ENCODE peak calls at places on chromosomes 5 and 9, in eight cellular contexts. One of them, this sample, is unnamed.

GRCh38 chr5:173642191-173642816 is 25.9 kb upstream of the BOD1 start:
- DNase-seq in uterus: no peak
- DNase-seq in ovary: no peak
- DNase-seq in lung: peak; percentile 38
- DNase-seq in tibial artery: no peak
- DNase-seq in colonic mucosa: no peak
- DNase-seq in neural progenitor cell: no peak
- DNase-seq in astrocyte: no peak
- DNase-seq in this sample: no peak

GRCh38 chr5:41921874-41922273 is 3.2 kb upstream of the FBXO4 start:
- DNase-seq in ovary: no peak
- DNase-seq in tibial artery: no peak
- DNase-seq in astrocyte: peak; percentile 61
- DNase-seq in uterus: no peak
- DNase-seq in neural progenitor cell: no peak
- DNase-seq in lung: no peak
- DNase-seq in colonic mucosa: no peak
- DNase-seq in this sample: no peak

GRCh38 chr5:129511291-129511690 is 51.2 kb downstream of the ADAMTS19 start:
- DNase-seq in neural progenitor cell: no peak
- DNase-seq in colonic mucosa: no peak
- DNase-seq in astrocyte: peak; percentile 8
- DNase-seq in ovary: no peak
- DNase-seq in uterus: no peak
- DNase-seq in tibial artery: no peak
- DNase-seq in lung: no peak
- DNase-seq in this sample: no peak

GRCh38 chr5:108081707-108082106 is 300.2 kb downstream of the FBXL17 start:
- DNase-seq in neural progenitor cell: no peak
- DNase-seq in colonic mucosa: no peak
- DNase-seq in tibial artery: no peak
- DNase-seq in astrocyte: no peak
- DNase-seq in ovary: no peak
- DNase-seq in lung: no peak
- DNase-seq in uterus: no peak
- DNase-seq in this sample: no peak

GRCh38 chr5:5340206-5340729 is 82.2 kb upstream of the ICE1 start:
- DNase-seq in neural progenitor cell: peak; percentile 65
- DNase-seq in astrocyte: peak; percentile 95
- DNase-seq in tibial artery: peak; percentile 88
- DNase-seq in ovary: peak; percentile 80
- DNase-seq in lung: peak; percentile 42
- DNase-seq in uterus: peak; percentile 87
- DNase-seq in colonic mucosa: peak; percentile 35
- DNase-seq in this sample: no peak

GRCh38 chr9:116497081-116497480 is 190.0 kb upstream of the TRIM32 start:
- DNase-seq in ovary: no peak
- DNase-seq in tibial artery: no peak
- DNase-seq in astrocyte: no peak
- DNase-seq in colonic mucosa: no peak
- DNase-seq in neural progenitor cell: no peak
- DNase-seq in lung: no peak
- DNase-seq in uterus: peak; percentile 44
- DNase-seq in this sample: no peak

GRCh38 chr5:7394889-7395431 is 978 bp upstream of the ADCY2 start:
- DNase-seq in colonic mucosa: no peak
- DNase-seq in ovary: peak; percentile 40
- DNase-seq in astrocyte: no peak
- DNase-seq in uterus: no peak
- DNase-seq in tibial artery: no peak
- DNase-seq in lung: no peak
- DNase-seq in neural progenitor cell: peak; percentile 65
- DNase-seq in this sample: no peak

GRCh38 chr5:9653811-9654210 is 23.7 kb upstream of the TAS2R1 start:
- DNase-seq in ovary: no peak
- DNase-seq in astrocyte: peak; percentile 89
- DNase-seq in tibial artery: no peak
- DNase-seq in colonic mucosa: no peak
- DNase-seq in lung: no peak
- DNase-seq in uterus: no peak
- DNase-seq in neural progenitor cell: no peak
- DNase-seq in this sample: peak; percentile 8

GRCh38 chr9:38067611-38067891 is 1.5 kb downstream of the SHB start:
- DNase-seq in neural progenitor cell: peak; percentile 55
- DNase-seq in tibial artery: peak; percentile 74
- DNase-seq in astrocyte: no peak
- DNase-seq in ovary: peak; percentile 42
- DNase-seq in lung: no peak
- DNase-seq in uterus: peak; percentile 23
- DNase-seq in colonic mucosa: no peak
- DNase-seq in this sample: peak; percentile 20

GRCh38 chr5:17123010-17123409 is 94.4 kb upstream of the BASP1 start:
- DNase-seq in ovary: no peak
- DNase-seq in colonic mucosa: no peak
- DNase-seq in lung: no peak
- DNase-seq in astrocyte: peak; percentile 14
- DNase-seq in uterus: no peak
- DNase-seq in neural progenitor cell: no peak
- DNase-seq in tibial artery: no peak
- DNase-seq in this sample: no peak

GRCh38 chr5:154767537-154767936 is 12.4 kb downstream of the LARP1 start:
- DNase-seq in neural progenitor cell: no peak
- DNase-seq in tibial artery: no peak
- DNase-seq in uterus: no peak
- DNase-seq in ovary: no peak
- DNase-seq in astrocyte: no peak
- DNase-seq in lung: no peak
- DNase-seq in colonic mucosa: no peak
- DNase-seq in this sample: no peak

GRCh38 chr5:154766558-154767281 is 11.5 kb downstream of the LARP1 start:
- DNase-seq in colonic mucosa: no peak
- DNase-seq in tibial artery: no peak
- DNase-seq in neural progenitor cell: no peak
- DNase-seq in ovary: no peak
- DNase-seq in astrocyte: no peak
- DNase-seq in uterus: no peak
- DNase-seq in lung: no peak
- DNase-seq in this sample: no peak

GRCh38 chr5:154765396-154765925 is 10.3 kb downstream of the LARP1 start:
- DNase-seq in tibial artery: no peak
- DNase-seq in uterus: no peak
- DNase-seq in ovary: no peak
- DNase-seq in lung: no peak
- DNase-seq in neural progenitor cell: no peak
- DNase-seq in astrocyte: no peak
- DNase-seq in colonic mucosa: no peak
- DNase-seq in this sample: no peak

GRCh38 chr5:154770111-154770510 is 14.9 kb downstream of the LARP1 start:
- DNase-seq in uterus: no peak
- DNase-seq in lung: no peak
- DNase-seq in astrocyte: no peak
- DNase-seq in neural progenitor cell: no peak
- DNase-seq in tibial artery: no peak
- DNase-seq in ovary: no peak
- DNase-seq in colonic mucosa: no peak
- DNase-seq in this sample: no peak

DNA sequence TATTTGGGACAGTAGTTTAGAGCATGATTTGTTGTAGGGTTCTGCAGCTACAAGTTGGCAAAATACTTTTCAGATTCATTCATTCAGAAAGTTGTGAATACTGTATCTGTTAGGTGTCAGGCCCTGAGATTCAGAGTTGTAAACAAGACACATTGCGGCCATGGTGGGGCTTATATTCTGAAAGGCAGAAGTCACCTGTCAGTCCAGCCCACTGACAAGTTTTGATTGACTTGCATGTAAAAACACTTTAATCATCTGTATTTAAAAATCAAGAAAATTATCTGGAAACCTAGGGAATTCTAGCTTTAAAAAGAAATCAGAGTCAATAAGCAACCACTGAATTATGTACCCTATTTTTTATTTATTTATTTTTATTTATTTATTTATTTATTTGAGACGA is 13.0 kb downstream of the LARP1 start:
- DNase-seq in neural progenitor cell: no peak
- DNase-seq in colonic mucosa: no peak
- DNase-seq in tibial artery: no peak
- DNase-seq in lung: no peak
- DNase-seq in astrocyte: no peak
- DNase-seq in uterus: no peak
- DNase-seq in ovary: no peak
- DNase-seq in this sample: no peak
- H3K4me1 ChIP-seq in neural progenitor cell: peaks cover 42% of the 10 kb centered on the region
- H3K4me1 ChIP-seq in colonic mucosa: no peaks in the 10 kb centered on the region
- H3K4me1 ChIP-seq in tibial artery: peaks cover 98% of the 10 kb centered on the region
- H3K4me1 ChIP-seq in lung: peaks cover 56% of the 10 kb centered on the region
- H3K4me1 ChIP-seq in astrocyte: peaks cover 24% of the 10 kb centered on the region
- H3K4me1 ChIP-seq in uterus: peaks cover 9% of the 10 kb centered on the region
- H3K4me1 ChIP-seq in ovary: peaks cover 31% of the 10 kb centered on the region
- H3K4me1 ChIP-seq in this sample: peaks cover 6% of the 10 kb centered on the region

GRCh38 chr9:98409637-98410173 is 154.3 kb upstream of the TBC1D2 start:
- DNase-seq in colonic mucosa: no peak
- DNase-seq in lung: no peak
- DNase-seq in ovary: no peak
- DNase-seq in uterus: no peak
- DNase-seq in tibial artery: no peak
- DNase-seq in neural progenitor cell: no peak
- DNase-seq in astrocyte: no peak
- DNase-seq in this sample: no peak

GRCh38 chr9:98415782-98416181 is 160.3 kb upstream of the TBC1D2 start:
- DNase-seq in tibial artery: no peak
- DNase-seq in colonic mucosa: no peak
- DNase-seq in ovary: no peak
- DNase-seq in astrocyte: no peak
- DNase-seq in lung: no peak
- DNase-seq in uterus: no peak
- DNase-seq in neural progenitor cell: no peak
- DNase-seq in this sample: no peak

GRCh38 chr9:98411981-98412561 is 156.6 kb upstream of the TBC1D2 start:
- DNase-seq in ovary: no peak
- DNase-seq in lung: no peak
- DNase-seq in neural progenitor cell: no peak
- DNase-seq in colonic mucosa: no peak
- DNase-seq in tibial artery: no peak
- DNase-seq in astrocyte: no peak
- DNase-seq in uterus: no peak
- DNase-seq in this sample: no peak

GRCh38 chr9:98406469-98406868 is 151.0 kb upstream of the TBC1D2 start:
- DNase-seq in ovary: no peak
- DNase-seq in colonic mucosa: no peak
- DNase-seq in astrocyte: no peak
- DNase-seq in neural progenitor cell: no peak
- DNase-seq in tibial artery: no peak
- DNase-seq in lung: no peak
- DNase-seq in uterus: no peak
- DNase-seq in this sample: no peak

DNA sequence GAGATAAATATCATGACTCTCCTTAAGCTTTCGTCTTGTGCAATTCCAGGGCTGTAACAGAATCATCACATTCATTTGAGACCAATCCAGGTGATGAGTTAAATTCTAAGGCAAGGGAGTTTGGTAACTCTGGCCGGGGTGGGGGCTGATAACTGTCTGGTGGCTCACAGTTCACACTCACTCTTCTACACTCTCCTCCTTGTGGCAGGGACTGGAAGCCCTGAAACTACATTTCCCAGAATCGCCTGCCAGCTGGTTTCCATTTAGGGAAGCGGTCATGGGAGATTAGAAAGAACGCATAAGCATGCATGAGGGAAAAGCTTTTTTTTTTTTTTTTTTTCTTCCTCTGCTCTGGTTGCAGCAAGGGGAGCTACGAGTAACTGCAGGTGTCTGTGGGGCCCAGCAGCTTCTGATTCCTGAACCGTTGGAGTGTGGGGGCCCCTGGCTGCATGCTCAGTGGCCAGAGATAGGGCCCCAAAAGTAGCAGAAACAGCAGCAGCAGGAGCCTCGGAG is 154.8 kb upstream of the TBC1D2 start:
- DNase-seq in astrocyte: peak; percentile 85
- DNase-seq in uterus: no peak
- DNase-seq in neural progenitor cell: peak; percentile 66
- DNase-seq in ovary: no peak
- DNase-seq in tibial artery: no peak
- DNase-seq in lung: no peak
- DNase-seq in colonic mucosa: no peak
- DNase-seq in this sample: no peak
- TF ChIP-seq CTCF in astrocyte: peak; percentile 19
- TF ChIP-seq CTCF in uterus: no peak
- TF ChIP-seq CTCF in neural progenitor cell: no peak
- TF ChIP-seq CTCF in ovary: no peak
- TF ChIP-seq CTCF in tibial artery: no peak
- TF ChIP-seq CTCF in lung: no peak
- TF ChIP-seq CTCF in colonic mucosa: no peak
- TF ChIP-seq CTCF in this sample: no peak

DNA sequence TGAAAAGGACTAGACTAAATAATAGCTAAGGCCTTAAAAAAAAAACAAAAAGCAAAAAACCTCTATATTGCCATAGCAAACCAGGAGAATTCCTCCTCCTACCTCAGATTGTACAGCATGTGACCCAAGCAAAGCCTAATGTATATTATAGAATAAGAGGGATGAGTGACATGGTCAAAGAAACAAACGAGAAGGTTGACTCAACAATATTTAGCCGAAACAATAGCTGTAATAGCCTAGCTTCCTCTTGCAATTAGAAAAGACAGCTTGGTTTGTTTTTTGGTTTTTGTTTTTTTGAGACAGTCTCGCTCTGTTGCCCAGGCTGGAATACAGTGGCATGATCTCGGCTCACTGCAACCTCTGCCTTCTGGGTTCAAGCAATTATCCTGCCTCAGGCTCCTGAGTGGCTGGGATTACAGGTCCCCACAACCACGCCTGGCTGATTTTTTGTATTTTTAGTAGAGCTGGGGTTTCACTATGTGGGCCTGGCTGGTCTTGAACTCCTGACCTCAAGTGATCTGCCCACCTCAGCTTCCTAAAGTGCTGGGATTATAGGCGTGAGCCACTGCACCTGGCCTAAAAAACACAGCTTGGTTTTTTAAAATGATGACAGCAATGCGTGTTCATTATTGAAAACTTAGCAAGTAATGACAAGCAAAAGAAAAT is 5.6 kb downstream of the NLN start:
- DNase-seq in neural progenitor cell: no peak
- DNase-seq in tibial artery: no peak
- DNase-seq in uterus: no peak
- DNase-seq in astrocyte: no peak
- DNase-seq in colonic mucosa: no peak
- DNase-seq in lung: no peak
- DNase-seq in ovary: no peak
- DNase-seq in this sample: no peak
- H3K4me1 ChIP-seq in neural progenitor cell: peaks cover 9% of the 10 kb centered on the region
- H3K4me1 ChIP-seq in tibial artery: peaks cover 11% of the 10 kb centered on the region
- H3K4me1 ChIP-seq in uterus: no peaks in the 10 kb centered on the region
- H3K4me1 ChIP-seq in astrocyte: no peaks in the 10 kb centered on the region
- H3K4me1 ChIP-seq in colonic mucosa: no peaks in the 10 kb centered on the region
- H3K4me1 ChIP-seq in lung: no peaks in the 10 kb centered on the region
- H3K4me1 ChIP-seq in ovary: peaks cover 1% of the 10 kb centered on the region
- H3K4me1 ChIP-seq in this sample: no peaks in the 10 kb centered on the region

DNA sequence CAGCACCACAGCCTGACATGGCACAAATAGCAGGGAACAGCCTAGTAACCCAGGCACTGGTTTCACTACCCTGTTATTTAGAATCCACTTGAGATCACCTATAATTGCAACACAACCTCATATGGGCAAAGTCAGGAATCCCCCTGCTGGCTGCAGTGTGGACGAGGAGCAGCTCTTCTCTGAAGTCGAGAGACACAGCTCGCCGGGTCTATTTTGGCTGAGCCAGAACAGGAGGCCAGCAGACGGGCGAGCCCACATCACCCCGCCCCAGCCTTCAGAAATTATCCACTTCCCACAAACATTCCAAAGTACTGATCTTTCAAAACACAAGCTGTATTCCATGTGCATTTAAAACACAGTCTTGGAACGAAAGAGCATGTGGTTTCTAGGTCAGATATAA is 179.0 kb downstream of the ROR2 start:
- DNase-seq in neural progenitor cell: peak; percentile 35
- DNase-seq in astrocyte: peak; percentile 92
- DNase-seq in uterus: peak; percentile 69
- DNase-seq in lung: peak; percentile 39
- DNase-seq in tibial artery: no peak
- DNase-seq in colonic mucosa: peak; percentile 38
- DNase-seq in ovary: peak; percentile 77
- DNase-seq in this sample: no peak
- TF ChIP-seq CTCF in neural progenitor cell: peak; percentile 40
- TF ChIP-seq CTCF in astrocyte: peak; percentile 59
- TF ChIP-seq CTCF in uterus: peak; percentile 51
- TF ChIP-seq CTCF in lung: no peak
- TF ChIP-seq CTCF in tibial artery: no peak
- TF ChIP-seq CTCF in colonic mucosa: no peak
- TF ChIP-seq CTCF in ovary: peak; percentile 42
- TF ChIP-seq CTCF in this sample: no peak

This sample was measured in prostate gland.